ENCODE peak calls at places on chromosomes 3 and 15, in five cellular contexts. One of them, this sample, is unnamed.

GRCh38 chr3:111617406-111617805 is 22.3 kb upstream of the ZBED2 start:
- DNase-seq in mesendoderm: peak
- DNase-seq in activated CD4-positive, alpha-beta T cell treated with anti-CD3 and anti-CD28 coated beads for 48 hours: peak
- DNase-seq in left ventricle myocardium inferior: no peak
- DNase-seq in IMR-90: no peak
- DNase-seq in this sample: no peak

GRCh38 chr15:47820047-47820779 is 102.9 kb downstream of the SEMA6D start:
- DNase-seq in left ventricle myocardium inferior: no peak
- DNase-seq in activated CD4-positive, alpha-beta T cell treated with anti-CD3 and anti-CD28 coated beads for 48 hours: peak
- DNase-seq in IMR-90: peak
- DNase-seq in mesendoderm: no peak
- DNase-seq in this sample: no peak

GRCh38 chr3:169327969-169328368 is 335.5 kb downstream of the MECOM start:
- DNase-seq in activated CD4-positive, alpha-beta T cell treated with anti-CD3 and anti-CD28 coated beads for 48 hours: no peak
- DNase-seq in IMR-90: no peak
- DNase-seq in mesendoderm: no peak
- DNase-seq in left ventricle myocardium inferior: no peak
- DNase-seq in this sample: no peak

GRCh38 chr15:35040339-35041255 is 44.5 kb downstream of the NANOGP8 start:
- DNase-seq in mesendoderm: no peak
- DNase-seq in activated CD4-positive, alpha-beta T cell treated with anti-CD3 and anti-CD28 coated beads for 48 hours: no peak
- DNase-seq in left ventricle myocardium inferior: no peak
- DNase-seq in IMR-90: no peak
- DNase-seq in this sample: no peak

GRCh38 chr15:42082832-42083604 is 11.3 kb downstream of the PLA2G4D start:
- DNase-seq in left ventricle myocardium inferior: no peak
- DNase-seq in activated CD4-positive, alpha-beta T cell treated with anti-CD3 and anti-CD28 coated beads for 48 hours: no peak
- DNase-seq in IMR-90: no peak
- DNase-seq in mesendoderm: no peak
- DNase-seq in this sample: no peak

GRCh38 chr3:186790261-186790981 is 7.0 kb downstream of the EIF4A2 start:
- DNase-seq in IMR-90: peak
- DNase-seq in activated CD4-positive, alpha-beta T cell treated with anti-CD3 and anti-CD28 coated beads for 48 hours: peak
- DNase-seq in left ventricle myocardium inferior: no peak
- DNase-seq in mesendoderm: peak
- DNase-seq in this sample: no peak

GRCh38 chr15:100202309-100202943 is 139.3 kb downstream of the ADAMTS17 start:
- DNase-seq in left ventricle myocardium inferior: no peak
- DNase-seq in activated CD4-positive, alpha-beta T cell treated with anti-CD3 and anti-CD28 coated beads for 48 hours: no peak
- DNase-seq in mesendoderm: no peak
- DNase-seq in IMR-90: no peak
- DNase-seq in this sample: no peak

GRCh38 chr15:93028111-93028631 is 60.8 kb downstream of the RGMA start:
- DNase-seq in activated CD4-positive, alpha-beta T cell treated with anti-CD3 and anti-CD28 coated beads for 48 hours: no peak
- DNase-seq in left ventricle myocardium inferior: no peak
- DNase-seq in IMR-90: no peak
- DNase-seq in mesendoderm: no peak
- DNase-seq in this sample: no peak

GRCh38 chr3:150180349-150180748 is 209.7 kb upstream of the PFN2 start:
- DNase-seq in activated CD4-positive, alpha-beta T cell treated with anti-CD3 and anti-CD28 coated beads for 48 hours: no peak
- DNase-seq in mesendoderm: no peak
- DNase-seq in left ventricle myocardium inferior: no peak
- DNase-seq in IMR-90: peak
- DNase-seq in this sample: no peak

GRCh38 chr3:50675179-50676030 is 678 bp downstream of the DOCK3 start:
- DNase-seq in IMR-90: no peak
- DNase-seq in mesendoderm: peak
- DNase-seq in activated CD4-positive, alpha-beta T cell treated with anti-CD3 and anti-CD28 coated beads for 48 hours: peak
- DNase-seq in left ventricle myocardium inferior: peak
- DNase-seq in this sample: peak

GRCh38 chr15:90067953-90068613 is 34.2 kb downstream of the IDH2 start:
- DNase-seq in left ventricle myocardium inferior: no peak
- DNase-seq in activated CD4-positive, alpha-beta T cell treated with anti-CD3 and anti-CD28 coated beads for 48 hours: no peak
- DNase-seq in IMR-90: no peak
- DNase-seq in mesendoderm: no peak
- DNase-seq in this sample: no peak

GRCh38 chr3:52432225-52432624 is 12.7 kb downstream of the SEMA3G start:
- DNase-seq in left ventricle myocardium inferior: peak
- DNase-seq in mesendoderm: no peak
- DNase-seq in IMR-90: no peak
- DNase-seq in activated CD4-positive, alpha-beta T cell treated with anti-CD3 and anti-CD28 coated beads for 48 hours: no peak
- DNase-seq in this sample: no peak

GRCh38 chr15:74192751-74193150 is 9.8 kb downstream of the STRA6 start:
- DNase-seq in activated CD4-positive, alpha-beta T cell treated with anti-CD3 and anti-CD28 coated beads for 48 hours: no peak
- DNase-seq in IMR-90: no peak
- DNase-seq in left ventricle myocardium inferior: no peak
- DNase-seq in mesendoderm: no peak
- DNase-seq in this sample: no peak

GRCh38 chr3:194132465-194133358 is 3.2 kb upstream of the HES1 start:
- DNase-seq in IMR-90: no peak
- DNase-seq in activated CD4-positive, alpha-beta T cell treated with anti-CD3 and anti-CD28 coated beads for 48 hours: no peak
- DNase-seq in left ventricle myocardium inferior: no peak
- DNase-seq in mesendoderm: peak
- DNase-seq in this sample: no peak

GRCh38 chr3:43014216-43014615 is 35.1 kb downstream of the GASK1A start:
- DNase-seq in left ventricle myocardium inferior: no peak
- DNase-seq in IMR-90: no peak
- DNase-seq in activated CD4-positive, alpha-beta T cell treated with anti-CD3 and anti-CD28 coated beads for 48 hours: no peak
- DNase-seq in mesendoderm: no peak
- DNase-seq in this sample: no peak

GRCh38 chr15:78257681-78258080 is 6.7 kb upstream of the DNAJA4 start:
- DNase-seq in left ventricle myocardium inferior: no peak
- DNase-seq in IMR-90: no peak
- DNase-seq in activated CD4-positive, alpha-beta T cell treated with anti-CD3 and anti-CD28 coated beads for 48 hours: no peak
- DNase-seq in mesendoderm: no peak
- DNase-seq in this sample: no peak

GRCh38 chr3:178271740-178272387 is 264.4 kb upstream of the KCNMB2 start:
- DNase-seq in activated CD4-positive, alpha-beta T cell treated with anti-CD3 and anti-CD28 coated beads for 48 hours: no peak
- DNase-seq in IMR-90: no peak
- DNase-seq in left ventricle myocardium inferior: no peak
- DNase-seq in mesendoderm: no peak
- DNase-seq in this sample: no peak

GRCh38 chr3:113241292-113242033 is 30.1 kb downstream of the BOC start:
- DNase-seq in left ventricle myocardium inferior: no peak
- DNase-seq in mesendoderm: peak
- DNase-seq in IMR-90: peak
- DNase-seq in activated CD4-positive, alpha-beta T cell treated with anti-CD3 and anti-CD28 coated beads for 48 hours: no peak
- DNase-seq in this sample: no peak

GRCh38 chr3:98013428-98014349 is 21.4 kb downstream of the GABRR3 start:
- DNase-seq in IMR-90: peak
- DNase-seq in left ventricle myocardium inferior: no peak
- DNase-seq in activated CD4-positive, alpha-beta T cell treated with anti-CD3 and anti-CD28 coated beads for 48 hours: no peak
- DNase-seq in mesendoderm: no peak
- DNase-seq in this sample: no peak

GRCh38 chr3:59809750-59810444 is 760.1 kb upstream of the CFAP20DC start:
- DNase-seq in mesendoderm: peak
- DNase-seq in activated CD4-positive, alpha-beta T cell treated with anti-CD3 and anti-CD28 coated beads for 48 hours: no peak
- DNase-seq in IMR-90: peak
- DNase-seq in left ventricle myocardium inferior: no peak
- DNase-seq in this sample: no peak

GRCh38 chr3:94739420-94739819 is 676.6 kb downstream of the NSUN3 start:
- DNase-seq in IMR-90: no peak
- DNase-seq in left ventricle myocardium inferior: no peak
- DNase-seq in mesendoderm: no peak
- DNase-seq in activated CD4-positive, alpha-beta T cell treated with anti-CD3 and anti-CD28 coated beads for 48 hours: no peak
- DNase-seq in this sample: no peak

GRCh38 chr3:122353215-122353614 is 28.2 kb downstream of the CSTA start:
- DNase-seq in activated CD4-positive, alpha-beta T cell treated with anti-CD3 and anti-CD28 coated beads for 48 hours: no peak
- DNase-seq in mesendoderm: no peak
- DNase-seq in left ventricle myocardium inferior: no peak
- DNase-seq in IMR-90: no peak
- DNase-seq in this sample: no peak

GRCh38 chr15:60781211-60781713 is 302.3 kb upstream of the ICE2 start:
- DNase-seq in activated CD4-positive, alpha-beta T cell treated with anti-CD3 and anti-CD28 coated beads for 48 hours: no peak
- DNase-seq in mesendoderm: no peak
- DNase-seq in IMR-90: no peak
- DNase-seq in left ventricle myocardium inferior: no peak
- DNase-seq in this sample: no peak

GRCh38 chr3:82641701-82642100 is 880.3 kb upstream of the GBE1 start:
- DNase-seq in IMR-90: no peak
- DNase-seq in activated CD4-positive, alpha-beta T cell treated with anti-CD3 and anti-CD28 coated beads for 48 hours: no peak
- DNase-seq in mesendoderm: no peak
- DNase-seq in left ventricle myocardium inferior: no peak
- DNase-seq in this sample: no peak

GRCh38 chr3:114216186-114216970 is 21.0 kb downstream of the ZNF80 start:
- DNase-seq in left ventricle myocardium inferior: no peak
- DNase-seq in activated CD4-positive, alpha-beta T cell treated with anti-CD3 and anti-CD28 coated beads for 48 hours: no peak
- DNase-seq in mesendoderm: no peak
- DNase-seq in IMR-90: peak
- DNase-seq in this sample: no peak

GRCh38 chr15:85337398-85338074 is 42.9 kb upstream of the AKAP13 start:
- DNase-seq in activated CD4-positive, alpha-beta T cell treated with anti-CD3 and anti-CD28 coated beads for 48 hours: no peak
- DNase-seq in mesendoderm: no peak
- DNase-seq in IMR-90: no peak
- DNase-seq in left ventricle myocardium inferior: no peak
- DNase-seq in this sample: no peak

GRCh38 chr3:29410200-29410599 is 129.3 kb downstream of the RBMS3 start:
- DNase-seq in left ventricle myocardium inferior: no peak
- DNase-seq in activated CD4-positive, alpha-beta T cell treated with anti-CD3 and anti-CD28 coated beads for 48 hours: no peak
- DNase-seq in IMR-90: no peak
- DNase-seq in mesendoderm: no peak
- DNase-seq in this sample: no peak

GRCh38 chr3:100042144-100042543 is 72.2 kb downstream of the FILIP1L start:
- DNase-seq in IMR-90: peak
- DNase-seq in activated CD4-positive, alpha-beta T cell treated with anti-CD3 and anti-CD28 coated beads for 48 hours: no peak
- DNase-seq in left ventricle myocardium inferior: no peak
- DNase-seq in mesendoderm: no peak
- DNase-seq in this sample: no peak